ENCODE peak calls at places on chromosomes 1 and 21, in ten cellular contexts. A is psoas muscle, H is fibroblast of lung, N is GM06990, P is fibroblast of pulmonary artery, B is lower lobe of right lung, R is heart left ventricle, D is bronchial epithelial cell, Y is ovary, Q is gastrocnemius medialis. Z is an unnamed sample.

GRCh38 chr1:169896013-169896412 is 2.3 kb upstream of the SCYL3 start:
- DNase-seq in A (no peak), H (no peak), N (no peak), P (peak; percentile 16), B (no peak), R (no peak), D (no peak), Y (no peak), Q (no peak), Z (no peak)

GRCh38 chr1:29505537-29506220 is 269.4 kb downstream of the PTPRU start:
- DNase-seq in A (no peak), H (no peak), N (no peak), P (no peak), B (no peak), R (no peak), D (no peak), Y (no peak), Q (no peak), Z (no peak)

GRCh38 chr1:162977944-162978568 is 91.1 kb upstream of the RGS4 start:
- DNase-seq in A (no peak), H (no peak), N (no peak), P (no peak), B (no peak), R (no peak), D (no peak), Y (no peak), Q (no peak), Z (no peak)

GRCh38 chr1:62515055-62515454 is 78.2 kb downstream of the USP1 start:
- DNase-seq in A (no peak), H (peak; percentile 48), N (no peak), P (peak; percentile 61), B (no peak), R (no peak), D (peak; percentile 32), Y (no peak), Q (no peak), Z (no peak)

GRCh38 chr1:110673197-110673701 is 1.5 kb downstream of the KCNA3 start:
- DNase-seq in A (peak; percentile 42), H (no peak), N (peak; percentile 22), P (no peak), B (no peak), R (no peak), D (no peak), Y (no peak), Q (no peak), Z (no peak)

GRCh38 chr1:184971522-184972265 is 2.6 kb downstream of the NIBAN1 start:
- DNase-seq in A (no peak), H (no peak), N (no peak), P (no peak), B (no peak), R (no peak), D (no peak), Y (no peak), Q (no peak), Z (no peak)

GRCh38 chr1:151760597-151761385 is 2.5 kb downstream of the MRPL9 start:
- DNase-seq in A (no peak), H (no peak), N (no peak), P (no peak), B (no peak), R (no peak), D (peak; percentile 52), Y (no peak), Q (no peak), Z (no peak)

GRCh38 chr1:1302006-1302430 is 5.7 kb downstream of the ACAP3 start:
- DNase-seq in A (no peak), H (no peak), N (no peak), P (no peak), B (no peak), R (no peak), D (no peak), Y (no peak), Q (no peak), Z (no peak)

GRCh38 chr1:222241410-222241809 is 306.5 kb downstream of the HHIPL2 start:
- DNase-seq in A (no peak), H (no peak), N (no peak), P (no peak), B (no peak), R (no peak), D (no peak), Y (no peak), Q (no peak), Z (no peak)

GRCh38 chr1:19066874-19067186 is 110.4 kb upstream of the IFFO2 start:
- DNase-seq in A (no peak), H (no peak), N (no peak), P (no peak), B (no peak), R (no peak), D (no peak), Y (no peak), Q (no peak), Z (no peak)
- H3K4me3 ChIP-seq in A (no peak overlapping the region), H (no peak overlapping the region), N (no peak overlapping the region), P (no peak overlapping the region), B (no peak overlapping the region), R (no peak overlapping the region), D (no peak overlapping the region), Y (no peak overlapping the region), Q (no peak overlapping the region), Z (no peak overlapping the region)

GRCh38 chr1:172999349-172999748 is 51.4 kb downstream of the TNFSF18 start:
- DNase-seq in A (no peak), H (no peak), N (no peak), P (peak; percentile 64), B (no peak), R (no peak), D (no peak), Y (no peak), Q (no peak), Z (no peak)

GRCh38 chr1:173002891-173003582 is 47.7 kb downstream of the TNFSF18 start:
- DNase-seq in A (no peak), H (peak; percentile 89), N (no peak), P (peak; percentile 93), B (no peak), R (no peak), D (peak; percentile 88), Y (no peak), Q (no peak), Z (peak; percentile 40)

GRCh38 chr1:173009597-173009996 is 41.1 kb downstream of the TNFSF18 start:
- DNase-seq in A (no peak), H (no peak), N (no peak), P (peak; percentile 30), B (peak; percentile 50), R (peak; percentile 29), D (no peak), Y (no peak), Q (no peak), Z (no peak)

DNA sequence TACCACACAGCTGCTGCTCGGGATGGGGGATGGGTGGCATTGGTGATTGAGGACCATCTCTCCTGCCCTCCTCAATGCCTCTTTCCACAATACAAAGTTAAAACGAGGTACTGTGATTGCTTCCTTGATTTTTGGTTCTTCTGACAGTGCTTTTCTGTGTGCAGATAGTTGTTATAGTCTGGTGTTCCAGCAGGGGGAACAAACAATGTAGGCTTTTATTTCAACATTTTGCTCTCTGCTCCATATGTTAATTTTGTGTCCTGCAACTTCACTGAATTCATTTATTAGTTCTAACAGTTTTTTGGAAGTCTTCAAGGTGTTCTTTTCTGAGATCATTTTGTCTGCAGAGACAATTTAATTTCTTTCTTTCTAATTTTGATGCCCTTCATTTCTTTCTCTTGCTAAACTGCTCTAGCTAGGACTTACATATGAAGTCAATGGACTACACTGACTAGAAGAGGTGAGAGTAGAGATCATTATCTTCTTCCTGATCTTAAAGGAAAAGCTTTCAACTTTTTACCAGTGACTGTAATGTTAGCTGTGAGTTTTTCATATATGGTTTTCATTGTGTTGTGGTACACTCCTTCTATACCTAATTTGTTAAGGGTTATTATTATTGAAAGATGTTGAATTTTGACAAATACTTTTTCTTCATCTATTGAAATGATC is 45.4 kb downstream of the TNFSF18 start:
- DNase-seq in A (no peak), H (no peak), N (no peak), P (peak; percentile 20), B (no peak), R (no peak), D (no peak), Y (no peak), Q (no peak), Z (no peak)
- TF ChIP-seq CTCF in A (no peak), H (peak; percentile 28), N (no peak), P (peak; percentile 28), B (no peak), R (no peak), D (no peak), Y (no peak), Q (no peak), Z (no peak)

GRCh38 chr1:15836772-15837669 is 10.5 kb upstream of the SPEN start:
- DNase-seq in A (peak; percentile 63), H (no peak), N (peak; percentile 72), P (no peak), B (peak; percentile 87), R (peak; percentile 55), D (no peak), Y (peak; percentile 47), Q (no peak), Z (no peak)
- H3K4me3 ChIP-seq in A (peak overlapping the region; percentile 92), H (no peak overlapping the region), N (peak overlapping the region; percentile 42), P (no peak overlapping the region), B (peak overlapping the region; percentile 67), R (peak overlapping the region; percentile 73), D (no peak overlapping the region), Y (no peak overlapping the region), Q (peak overlapping the region; percentile 71), Z (no peak overlapping the region)

GRCh38 chr21:45639206-45640000 is 4.1 kb upstream of the PCBP3 start:
- DNase-seq in A (no peak), H (no peak), N (no peak), P (no peak), B (no peak), R (no peak), D (no peak), Y (no peak), Q (no peak), Z (no peak)

GRCh38 chr21:45641480-45642035 is 2.0 kb upstream of the PCBP3 start:
- DNase-seq in A (no peak), H (no peak), N (no peak), P (no peak), B (no peak), R (no peak), D (no peak), Y (peak; percentile 42), Q (no peak), Z (no peak)

GRCh38 chr21:45640001-45640887 is 3.3 kb upstream of the PCBP3 start:
- DNase-seq in A (no peak), H (no peak), N (no peak), P (no peak), B (no peak), R (no peak), D (no peak), Y (no peak), Q (no peak), Z (no peak)

GRCh38 chr21:45642122-45642813 is 1.3 kb upstream of the PCBP3 start:
- DNase-seq in A (no peak), H (peak; percentile 31), N (no peak), P (no peak), B (no peak), R (no peak), D (no peak), Y (no peak), Q (no peak), Z (no peak)

DNA sequence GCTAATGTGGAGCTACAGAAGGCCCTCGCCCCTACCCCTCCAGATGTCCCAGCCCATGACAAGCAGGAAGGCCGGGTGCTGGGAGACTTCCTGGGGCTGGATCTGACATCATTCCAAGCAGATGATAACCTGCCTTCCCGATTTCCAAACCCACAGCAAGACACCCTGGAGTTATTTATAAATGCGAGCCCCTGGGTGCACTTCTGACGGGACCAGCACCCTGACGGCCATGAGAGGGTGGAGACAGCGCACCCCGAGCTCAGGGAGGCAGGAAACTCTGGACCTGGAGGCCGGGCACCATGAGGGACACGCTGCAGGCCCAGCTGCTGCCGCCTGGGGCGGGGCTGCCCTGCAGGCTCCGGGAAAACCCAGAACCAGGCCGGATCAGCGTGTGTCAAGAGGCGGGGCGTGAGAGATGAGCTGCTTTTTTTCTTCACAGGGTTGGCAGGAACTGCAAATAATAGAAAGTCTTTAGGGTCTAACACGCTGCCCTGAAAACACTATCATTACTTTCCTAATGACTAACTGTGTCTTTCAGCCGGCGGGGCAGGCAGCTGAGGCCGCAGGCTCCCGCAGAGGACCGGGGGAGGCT is 2.5 kb upstream of the PCBP3 start:
- DNase-seq in A (no peak), H (peak; percentile 56), N (no peak), P (peak; percentile 71), B (no peak), R (no peak), D (no peak), Y (peak; percentile 35), Q (no peak), Z (no peak)
- TF ChIP-seq CTCF in A (no peak), H (peak; percentile 32), N (peak; percentile 39), P (peak; percentile 28), B (no peak), R (no peak), D (no peak), Y (no peak), Q (no peak), Z (peak; percentile 27)

Z was measured in AG04449.